ENCODE peak calls at places on chromosomes 3 and 15, in six cellular contexts. X is heart left ventricle; T is CD8-positive, alpha-beta T cell; N is endothelial cell of umbilical vein; J is cardiac muscle cell; Q is BJ. I is an unnamed sample.

GRCh38 chr3:78481050-78481449 is 1286.7 kb downstream of the ROBO1 start:
- DNase-seq in X (no peak), T (no peak), N (no peak), J (no peak), Q (no peak), I (no peak)

GRCh38 chr15:38275951-38276350 is 23.3 kb downstream of the SPRED1 start:
- DNase-seq in X (no peak), T (no peak), N (no peak), J (peak; percentile 83), Q (no peak), I (no peak)

GRCh38 chr15:93965491-93965890 is 265.9 kb upstream of the MCTP2 start:
- DNase-seq in X (no peak), T (no peak), N (no peak), J (no peak), Q (no peak), I (no peak)

GRCh38 chr3:61954097-61954528 is 392.7 kb downstream of the PTPRG start:
- DNase-seq in X (no peak), T (no peak), N (no peak), J (peak; percentile 12), Q (no peak), I (no peak)

GRCh38 chr15:101410612-101411011 is 78.9 kb downstream of the PCSK6 start:
- DNase-seq in X (no peak), T (no peak), N (no peak), J (no peak), Q (no peak), I (no peak)

GRCh38 chr3:5729852-5730251 is 542.3 kb downstream of the EDEM1 start:
- DNase-seq in X (no peak), T (no peak), N (no peak), J (no peak), Q (no peak), I (no peak)

GRCh38 chr3:132448211-132448961 is 31.1 kb downstream of the DNAJC13 start:
- DNase-seq in X (no peak), T (no peak), N (peak; percentile 57), J (peak; percentile 73), Q (no peak), I (peak; percentile 19)

GRCh38 chr3:71309342-71309741 is 274.2 kb downstream of the FOXP1 start:
- DNase-seq in X (no peak), T (no peak), N (no peak), J (peak; percentile 23), Q (no peak), I (no peak)

GRCh38 chr15:76393614-76394013 is 57.0 kb downstream of the ISL2 start:
- DNase-seq in X (no peak), T (no peak), N (peak; percentile 19), J (peak; percentile 49), Q (no peak), I (no peak)

GRCh38 chr3:153670577-153670976 is 450.6 kb upstream of the ARHGEF26 start:
- DNase-seq in X (no peak), T (no peak), N (no peak), J (no peak), Q (no peak), I (no peak)

GRCh38 chr3:15952543-15953175 is 154.9 kb upstream of the ANKRD28 start:
- DNase-seq in X (no peak), T (no peak), N (no peak), J (no peak), Q (no peak), I (no peak)

GRCh38 chr15:66923438-66923881 is 141.9 kb upstream of the SMAD3 start:
- DNase-seq in X (no peak), T (no peak), N (no peak), J (no peak), Q (no peak), I (no peak)
- TF ChIP-seq CTCF in X (peak; percentile 3), T (peak; percentile 37), N (peak; percentile 54), J (peak; percentile 39), Q (peak; percentile 50), I (no peak)

GRCh38 chr15:70035719-70036077 is 62.0 kb downstream of the TLE3 start:
- DNase-seq in X (no peak), T (no peak), N (no peak), J (no peak), Q (no peak), I (no peak)
- H3K27me3 ChIP-seq in X (peaks cover 24% of the 10 kb centered on the region), T (no peaks in the 10 kb centered on the region), N (peaks cover 17% of the 10 kb centered on the region), J (peaks cover 27% of the 10 kb centered on the region), Q (peaks cover 44% of the 10 kb centered on the region), I (peaks cover 13% of the 10 kb centered on the region)

DNA sequence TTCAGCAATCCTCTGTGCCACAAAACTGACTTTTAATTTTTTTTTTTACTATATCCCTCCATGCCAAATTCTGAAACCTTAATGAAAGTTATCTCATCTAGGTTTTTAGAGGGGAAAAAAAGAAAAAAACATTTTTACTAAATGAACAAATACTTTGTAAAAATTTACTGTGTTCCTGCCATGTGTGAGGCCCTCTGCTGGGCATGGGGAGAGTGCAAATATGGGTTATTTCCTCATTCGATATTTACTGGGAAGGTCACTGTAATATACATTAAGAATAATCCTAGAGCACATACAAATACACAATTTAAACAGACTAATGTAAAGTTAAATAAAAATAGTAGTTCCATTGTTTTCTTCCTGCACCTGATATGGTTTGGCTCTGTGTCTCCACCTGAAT is 215.0 kb downstream of the GRM7 start:
- DNase-seq in X (no peak), T (no peak), N (no peak), J (no peak), Q (no peak), I (no peak)
- TF ChIP-seq CTCF in X (no peak), T (no peak), N (peak; percentile 18), J (no peak), Q (no peak), I (no peak)

DNA sequence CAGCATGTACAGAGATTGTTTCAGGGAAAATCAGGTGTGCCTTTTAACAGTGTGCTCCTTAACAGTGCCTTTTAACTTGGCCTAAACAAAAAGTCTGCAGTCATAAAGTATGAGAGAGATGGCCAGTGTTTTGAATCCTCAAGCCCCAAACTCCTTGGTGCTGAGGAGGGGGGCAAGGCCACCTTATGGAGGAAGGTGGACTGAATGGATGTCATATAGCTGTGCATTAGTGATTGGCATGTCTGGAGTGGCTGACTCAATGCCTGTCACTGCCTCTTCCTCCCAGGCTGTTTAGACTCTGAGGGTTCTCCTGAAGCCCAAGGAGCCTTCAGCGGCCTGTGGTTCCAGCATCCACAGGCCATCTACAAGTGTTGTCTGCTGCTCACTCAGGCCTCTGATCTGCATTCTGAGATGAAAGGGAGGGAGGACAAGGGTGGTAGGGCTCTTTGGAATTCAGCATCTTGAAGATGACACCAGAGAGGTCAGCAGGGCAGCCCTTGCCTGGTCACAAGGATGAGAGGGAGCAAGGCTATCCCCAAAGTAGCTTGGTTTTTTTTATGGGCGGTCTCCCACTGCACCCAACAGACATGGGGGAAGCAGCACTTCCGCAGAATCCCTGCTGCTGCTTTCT is 1.5 kb downstream of the FOXL2NB start:
- DNase-seq in X (no peak), T (no peak), N (no peak), J (no peak), Q (no peak), I (no peak)
- H3K27me3 ChIP-seq in X (peaks cover 88% of the 10 kb centered on the region), T (peaks cover 43% of the 10 kb centered on the region), N (peaks cover 70% of the 10 kb centered on the region), J (peaks cover 100% of the 10 kb centered on the region), Q (peaks cover 60% of the 10 kb centered on the region), I (peaks cover 87% of the 10 kb centered on the region)

DNA sequence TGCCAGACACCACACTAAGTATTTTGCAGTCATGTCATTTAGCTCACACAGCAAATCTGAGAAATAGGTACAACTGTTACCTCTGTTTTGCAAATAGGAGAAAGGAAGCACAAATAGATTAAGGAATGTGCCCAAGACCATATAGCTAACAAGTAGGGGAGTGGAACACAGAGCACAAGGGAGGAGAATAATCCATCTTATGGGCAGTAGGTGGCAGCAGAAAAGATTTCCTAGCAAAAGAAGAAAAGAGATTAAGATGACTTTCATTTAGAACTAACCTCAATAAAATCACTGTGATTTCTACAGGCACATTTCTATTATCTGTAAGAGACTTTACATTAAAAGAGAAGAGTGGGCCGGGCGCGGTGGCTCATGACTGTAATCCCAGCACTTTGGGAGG is 49.1 kb downstream of the NR1I2 start:
- DNase-seq in X (no peak), T (no peak), N (no peak), J (peak; percentile 20), Q (no peak), I (no peak)
- TF ChIP-seq CTCF in X (no peak), T (no peak), N (no peak), J (peak; percentile 29), Q (peak; percentile 19), I (no peak)

GRCh38 chr15:59994855-59995557 is 9.1 kb upstream of the FOXB1 start:
- DNase-seq in X (no peak), T (no peak), N (no peak), J (no peak), Q (no peak), I (no peak)

GRCh38 chr15:59995568-59996349 is 8.4 kb upstream of the FOXB1 start:
- DNase-seq in X (no peak), T (no peak), N (no peak), J (no peak), Q (no peak), I (no peak)

GRCh38 chr15:59993950-59994401 is 10.1 kb upstream of the FOXB1 start:
- DNase-seq in X (no peak), T (no peak), N (no peak), J (no peak), Q (no peak), I (no peak)

GRCh38 chr15:59993041-59993750 is 10.9 kb upstream of the FOXB1 start:
- DNase-seq in X (no peak), T (no peak), N (no peak), J (no peak), Q (no peak), I (no peak)

GRCh38 chr15:59991919-59992318 is 12.2 kb upstream of the FOXB1 start:
- DNase-seq in X (no peak), T (no peak), N (no peak), J (no peak), Q (no peak), I (no peak)
- H3K27me3 ChIP-seq in X (peaks cover 77% of the 10 kb centered on the region), T (peaks cover 45% of the 10 kb centered on the region), N (peaks cover 55% of the 10 kb centered on the region), J (peaks cover 70% of the 10 kb centered on the region), Q (peaks cover 38% of the 10 kb centered on the region), I (peaks cover 82% of the 10 kb centered on the region)

GRCh38 chr15:97234841-97235240 is 725.7 kb upstream of the ARRDC4 start:
- DNase-seq in X (no peak), T (no peak), N (no peak), J (no peak), Q (no peak), I (no peak)

DNA sequence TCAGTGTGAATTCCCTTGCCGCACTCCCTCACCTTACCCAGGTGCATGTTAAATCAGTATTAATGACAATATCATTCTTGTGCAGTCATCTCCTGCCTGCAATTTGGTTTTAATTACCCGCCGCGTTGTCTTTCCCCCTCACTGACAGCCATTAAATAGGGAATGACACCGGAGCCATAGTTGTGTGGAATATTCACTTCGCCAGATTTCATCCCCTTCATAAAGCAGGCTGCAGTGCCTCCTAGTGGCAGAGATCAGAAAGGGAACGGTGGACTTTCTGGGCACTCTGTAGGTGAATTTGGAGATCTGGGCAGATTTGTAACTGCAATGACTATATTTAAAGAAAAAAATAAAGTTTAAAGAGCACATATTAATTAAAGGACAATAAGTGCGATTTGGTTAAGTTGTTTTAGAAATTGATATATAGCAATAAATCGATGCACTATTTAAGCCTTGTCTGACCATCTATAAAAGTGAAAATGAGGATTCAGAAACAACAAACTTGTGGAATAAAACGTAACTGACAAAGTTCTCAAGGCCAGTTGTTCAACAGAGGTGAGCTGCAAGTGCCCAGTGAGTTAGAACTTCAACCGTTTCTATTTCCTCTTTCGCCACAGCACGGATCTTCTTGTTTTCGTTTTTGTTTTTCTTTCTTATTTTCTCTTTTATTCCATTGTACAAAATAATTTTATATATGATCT is 725.1 kb upstream of the ARRDC4 start:
- DNase-seq in X (no peak), T (no peak), N (peak; percentile 71), J (peak; percentile 60), Q (no peak), I (peak; percentile 15)
- TF ChIP-seq CTCF in X (peak; percentile 68), T (peak; percentile 57), N (peak; percentile 75), J (peak; percentile 90), Q (peak; percentile 87), I (peak; percentile 67)

GRCh38 chr3:64152676-64153466 is 72.4 kb downstream of the PRICKLE2 start:
- DNase-seq in X (no peak), T (no peak), N (no peak), J (no peak), Q (no peak), I (no peak)
- H3K27me3 ChIP-seq in X (no peaks in the 10 kb centered on the region), T (no peaks in the 10 kb centered on the region), N (no peaks in the 10 kb centered on the region), J (no peaks in the 10 kb centered on the region), Q (no peaks in the 10 kb centered on the region), I (no peaks in the 10 kb centered on the region)

I was measured in gastrocnemius medialis.